ENCODE peak calls at places on chromosomes 7 and 10, in seven cellular contexts. E is HCT116, Y is cardiac muscle cell, F is suprapubic skin, B is right atrium auricular region, N is SK-N-SH, J is tibial nerve. P is an unnamed sample. For H3K4me1, the result is how much of the 10 kb centered on the place peaks cover.

GRCh38 chr7:74324499-74325229 is 35.5 kb downstream of the CLIP2 start:
- DNase-seq in E (no peak), Y (no peak), F (no peak), B (no peak), N (peak), J (no peak), P (no peak)

GRCh38 chr7:28654111-28654510 is 241.8 kb downstream of the CREB5 start:
- DNase-seq in E (no peak), Y (no peak), F (no peak), B (no peak), N (no peak), J (no peak), P (no peak)

GRCh38 chr7:106216517-106217088 is 68.2 kb downstream of the NAMPT start:
- DNase-seq in E (peak), Y (peak), F (no peak), B (peak), N (no peak), J (no peak), P (peak)

GRCh38 chr10:35200487-35200886 is 73.8 kb downstream of the CREM start:
- DNase-seq in E (no peak), Y (no peak), F (no peak), B (no peak), N (no peak), J (no peak), P (no peak)

GRCh38 chr7:10802526-10802925 is 171.1 kb upstream of the PHF14 start:
- DNase-seq in E (no peak), Y (peak), F (no peak), B (no peak), N (no peak), J (no peak), P (no peak)

GRCh38 chr10:31210190-31210589 is 108.8 kb upstream of the ZEB1 start:
- DNase-seq in E (no peak), Y (no peak), F (no peak), B (no peak), N (no peak), J (no peak), P (no peak)

GRCh38 chr7:136339464-136339863 is 362.3 kb upstream of the MTPN start:
- DNase-seq in E (no peak), Y (no peak), F (no peak), B (no peak), N (no peak), J (no peak), P (no peak)

GRCh38 chr7:59986-60675 is 132.2 kb upstream of the FAM20C start:
- DNase-seq in E (no peak), Y (no peak), F (peak), B (no peak), N (no peak), J (no peak), P (peak)

GRCh38 chr10:59098811-59099452 is 77.5 kb upstream of the PHYHIPL start:
- DNase-seq in E (no peak), Y (peak), F (no peak), B (no peak), N (peak), J (no peak), P (no peak)

GRCh38 chr10:78736926-78737618 is 331.7 kb upstream of the ZMIZ1 start:
- DNase-seq in E (no peak), Y (no peak), F (peak), B (no peak), N (no peak), J (no peak), P (no peak)

GRCh38 chr7:24574365-24574764 is 1.1 kb downstream of the PALS2 start:
- DNase-seq in E (no peak), Y (peak), F (no peak), B (no peak), N (peak), J (no peak), P (no peak)

GRCh38 chr10:131433566-131433965 is 122.0 kb upstream of the TCERG1L start:
- DNase-seq in E (no peak), Y (no peak), F (no peak), B (no peak), N (no peak), J (no peak), P (no peak)

GRCh38 chr10:60099998-60100747 is 193.8 kb upstream of the CCDC6 start:
- DNase-seq in E (peak), Y (peak), F (no peak), B (no peak), N (peak), J (no peak), P (no peak)

GRCh38 chr7:159031135-159031701 is 113.4 kb downstream of the VIPR2 start:
- DNase-seq in E (no peak), Y (peak), F (peak), B (peak), N (no peak), J (no peak), P (peak)

GRCh38 chr10:119724630-119725549 is 960 bp upstream of the INPP5F start:
- DNase-seq in E (no peak), Y (peak), F (no peak), B (no peak), N (no peak), J (no peak), P (no peak)

GRCh38 chr10:93458821-93459257 is 23.3 kb downstream of the MYOF start:
- DNase-seq in E (peak), Y (peak), F (no peak), B (peak), N (no peak), J (peak), P (peak)

GRCh38 chr7:107879400-107880035 is 11.5 kb upstream of the DLD start:
- DNase-seq in E (peak), Y (peak), F (no peak), B (no peak), N (peak), J (no peak), P (no peak)

GRCh38 chr7:84055904-84056615 is 138.5 kb downstream of the SEMA3A start:
- DNase-seq in E (no peak), Y (no peak), F (no peak), B (no peak), N (no peak), J (no peak), P (no peak)

GRCh38 chr10:15344876-15345285 is 26.2 kb downstream of the FAM171A1 start:
- DNase-seq in E (no peak), Y (peak), F (no peak), B (no peak), N (no peak), J (no peak), P (no peak)

GRCh38 chr10:132063432-132063831 is 2.3 kb upstream of the JAKMIP3 start:
- DNase-seq in E (no peak), Y (no peak), F (peak), B (peak), N (no peak), J (no peak), P (no peak)

GRCh38 chr7:155509725-155510551 is 36.4 kb downstream of the CNPY1 start:
- DNase-seq in E (no peak), Y (no peak), F (no peak), B (no peak), N (no peak), J (no peak), P (no peak)

GRCh38 chr7:45066409-45066808 is 22.4 kb downstream of the NACAD start:
- DNase-seq in E (no peak), Y (no peak), F (peak), B (no peak), N (no peak), J (no peak), P (no peak)

GRCh38 chr7:141354251-141354650 is 197.0 kb upstream of the AGK start:
- DNase-seq in E (no peak), Y (peak), F (no peak), B (no peak), N (no peak), J (no peak), P (no peak)

GRCh38 chr10:132384618-132385510 is 12.1 kb upstream of the PWWP2B start:
- DNase-seq in E (no peak), Y (no peak), F (peak), B (no peak), N (no peak), J (no peak), P (peak)

GRCh38 chr7:3683886-3684539 is 383.0 kb downstream of the SDK1 start:
- DNase-seq in E (no peak), Y (no peak), F (no peak), B (no peak), N (no peak), J (no peak), P (no peak)

GRCh38 chr10:96767611-96768010 is 47.3 kb upstream of the PIK3AP1 start:
- DNase-seq in E (no peak), Y (no peak), F (no peak), B (no peak), N (no peak), J (no peak), P (no peak)

GRCh38 chr10:12741255-12741915 is 260.1 kb downstream of the CCDC3 start:
- DNase-seq in E (no peak), Y (no peak), F (no peak), B (peak), N (no peak), J (no peak), P (peak)

GRCh38 chr7:5424689-5425506 is 1.3 kb upstream of the TNRC18 start:
- DNase-seq in E (no peak), Y (peak), F (no peak), B (peak), N (no peak), J (peak), P (peak)

GRCh38 chr7:43196379-43196778 is 83.9 kb downstream of the HECW1 start:
- DNase-seq in E (no peak), Y (no peak), F (no peak), B (no peak), N (no peak), J (no peak), P (no peak)

GRCh38 chr10:88409236-88409635 is 173.9 kb downstream of the RNLS start:
- DNase-seq in E (no peak), Y (no peak), F (no peak), B (no peak), N (no peak), J (no peak), P (no peak)

GRCh38 chr7:130356760-130357611 is 12.4 kb downstream of the CPA5 start:
- DNase-seq in E (peak), Y (peak), F (peak), B (peak), N (peak), J (peak), P (peak)

GRCh38 chr7:140327261-140327661 is 71.1 kb downstream of the SLC37A3 start:
- DNase-seq in E (no peak), Y (no peak), F (no peak), B (no peak), N (peak), J (no peak), P (no peak)

GRCh38 chr10:15824498-15824897 is 35.8 kb downstream of the MINDY3 start:
- DNase-seq in E (no peak), Y (peak), F (no peak), B (no peak), N (peak), J (no peak), P (no peak)

GRCh38 chr10:5904227-5904626 is 14.2 kb downstream of the FBH1 start:
- DNase-seq in E (no peak), Y (no peak), F (no peak), B (no peak), N (no peak), J (no peak), P (no peak)

GRCh38 chr10:69851306-69851705 is 49.6 kb downstream of the COL13A1 start:
- DNase-seq in E (no peak), Y (no peak), F (no peak), B (no peak), N (no peak), J (no peak), P (no peak)

GRCh38 chr7:121913947-121914346 is 41.0 kb downstream of the PTPRZ1 start:
- DNase-seq in E (no peak), Y (no peak), F (no peak), B (no peak), N (no peak), J (no peak), P (no peak)

GRCh38 chr7:130943336-130943901 is 209.4 kb upstream of the KLF14 start:
- DNase-seq in E (no peak), Y (peak), F (no peak), B (no peak), N (no peak), J (no peak), P (no peak)

DNA sequence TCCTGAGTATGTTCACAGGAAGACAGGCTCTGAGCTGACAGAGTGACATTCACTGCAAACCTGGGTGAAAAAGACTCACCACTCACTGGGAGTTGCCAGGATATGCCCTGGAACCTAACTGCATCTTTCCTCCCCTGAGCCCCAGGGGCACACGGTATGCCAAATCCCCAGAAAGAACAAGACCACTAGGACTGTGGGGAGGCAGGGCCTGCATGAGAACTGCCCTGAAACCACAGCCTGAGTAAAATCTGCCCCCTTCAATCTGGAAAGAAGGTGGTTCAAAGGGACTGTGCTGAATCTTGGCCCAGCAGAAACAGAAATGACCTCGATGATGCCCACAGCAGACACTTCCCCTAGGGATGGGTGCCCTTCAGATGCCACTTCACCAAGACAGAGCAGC is 6.5 kb downstream of the FAM53B start:
- DNase-seq in E (no peak), Y (no peak), F (no peak), B (peak), N (no peak), J (no peak), P (no peak)
- H3K4me1 ChIP-seq in E (under half), Y (half or more), F (half or more), B (half or more), N (half or more), J (half or more), P (half or more)

DNA sequence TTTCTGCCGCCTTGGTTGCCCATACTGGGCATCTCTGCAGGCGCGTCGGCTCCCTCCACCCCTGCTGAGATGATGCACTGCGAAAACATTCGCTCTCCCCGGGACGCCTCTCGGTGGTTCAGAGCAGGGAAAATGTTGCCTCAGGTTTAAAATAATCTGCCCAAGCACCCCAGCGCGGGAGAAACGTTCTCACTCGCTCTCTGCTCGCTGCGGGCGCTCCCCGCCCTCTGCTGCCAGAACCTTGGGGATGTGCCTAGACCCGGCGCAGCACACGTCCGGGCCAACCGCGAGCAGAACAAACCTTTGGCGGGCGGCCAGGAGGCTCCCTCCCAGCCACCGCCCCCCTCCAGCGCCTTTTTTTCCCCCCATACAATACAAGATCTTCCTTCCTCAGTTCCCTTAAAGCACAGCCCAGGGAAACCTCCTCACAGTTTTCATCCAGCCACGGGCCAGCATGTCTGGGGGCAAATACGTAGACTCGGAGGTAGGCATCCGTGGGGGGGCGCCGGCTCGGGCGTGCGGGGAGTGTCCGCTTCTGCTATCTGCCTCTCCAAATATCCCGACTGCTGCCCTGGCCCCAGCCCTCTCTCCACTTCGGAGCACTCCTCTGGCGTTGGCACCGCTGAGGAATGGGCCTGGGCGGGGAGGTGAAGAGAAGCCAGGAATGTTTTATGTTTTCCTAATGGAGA is at the start of gene CAV1:
- DNase-seq in E (peak), Y (peak), F (peak), B (peak), N (peak), J (peak), P (peak)
- TF ChIP-seq CTCF in E (no peak), Y (peak), F (no peak), B (peak), N (peak), J (no peak), P (peak)

GRCh38 chr10:105727131-105727530 is 1086.0 kb downstream of the SORCS3 start:
- DNase-seq in E (no peak), Y (no peak), F (no peak), B (no peak), N (no peak), J (no peak), P (no peak)
- H3K27ac ChIP-seq in E (no peak), Y (no peak), F (no peak), B (no peak), N (no peak), J (no peak), P (no peak)

GRCh38 chr7:80145780-80146422 is 11.3 kb downstream of the GNAI1 start:
- DNase-seq in E (no peak), Y (peak), F (no peak), B (no peak), N (no peak), J (no peak), P (no peak)

GRCh38 chr7:80139179-80139578 is 4.5 kb downstream of the GNAI1 start:
- DNase-seq in E (no peak), Y (no peak), F (no peak), B (no peak), N (no peak), J (no peak), P (no peak)

GRCh38 chr7:80146561-80146960 is 11.9 kb downstream of the GNAI1 start:
- DNase-seq in E (no peak), Y (no peak), F (no peak), B (no peak), N (no peak), J (no peak), P (no peak)

GRCh38 chr7:80140388-80140787 is 5.8 kb downstream of the GNAI1 start:
- DNase-seq in E (no peak), Y (no peak), F (no peak), B (no peak), N (no peak), J (no peak), P (no peak)

DNA sequence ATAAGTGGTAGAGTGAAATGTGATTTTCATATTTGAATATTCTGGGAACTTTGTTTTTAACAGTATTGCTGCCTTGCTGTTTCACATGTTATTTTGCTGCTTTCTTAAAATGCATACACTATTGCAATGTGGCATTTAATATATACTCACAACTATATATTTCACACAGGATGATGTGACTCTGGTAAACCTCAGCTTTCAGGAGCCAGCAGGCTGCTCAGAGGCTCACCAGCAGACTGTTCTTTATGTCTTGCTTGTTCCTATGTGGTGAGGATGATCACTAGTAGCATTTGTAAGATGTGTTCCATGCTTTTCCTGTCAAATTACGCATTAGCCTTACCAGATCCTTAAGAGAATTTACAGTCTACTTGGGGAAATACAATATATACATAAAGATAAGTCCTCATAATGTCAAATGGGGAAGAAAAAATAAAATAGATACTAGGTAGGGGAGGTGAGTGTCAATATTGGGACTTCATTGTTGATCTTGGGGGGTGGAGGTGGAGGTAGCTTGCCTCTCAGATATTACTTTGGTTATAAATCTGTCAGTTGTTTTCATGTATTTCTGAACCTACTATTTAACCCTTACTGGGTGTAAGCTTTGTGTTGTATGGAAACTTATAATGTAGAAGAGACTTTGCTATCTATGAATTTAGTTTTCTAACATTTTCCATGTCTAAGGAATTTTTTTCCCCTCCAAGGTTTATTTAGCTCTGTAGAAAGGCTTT is 8.4 kb downstream of the GNAI1 start:
- DNase-seq in E (no peak), Y (no peak), F (no peak), B (no peak), N (no peak), J (no peak), P (no peak)
- H3K4me1 ChIP-seq in E (half or more), Y (under half), F (half or more), B (under half), N (under half), J (under half), P (under half)

GRCh38 chr10:44379907-44380306 is 5.0 kb downstream of the CXCL12 start:
- DNase-seq in E (no peak), Y (no peak), F (no peak), B (no peak), N (no peak), J (no peak), P (no peak)
- TF ChIP-seq CTCF in E (no peak), Y (no peak), F (no peak), B (no peak), N (no peak), J (no peak), P (no peak)

GRCh38 chr10:52464725-52465124 is 150.6 kb downstream of the DKK1 start:
- DNase-seq in E (no peak), Y (no peak), F (no peak), B (no peak), N (no peak), J (no peak), P (no peak)
- H3K27ac ChIP-seq in E (no peak), Y (no peak), F (no peak), B (no peak), N (no peak), J (no peak), P (no peak)

DNA sequence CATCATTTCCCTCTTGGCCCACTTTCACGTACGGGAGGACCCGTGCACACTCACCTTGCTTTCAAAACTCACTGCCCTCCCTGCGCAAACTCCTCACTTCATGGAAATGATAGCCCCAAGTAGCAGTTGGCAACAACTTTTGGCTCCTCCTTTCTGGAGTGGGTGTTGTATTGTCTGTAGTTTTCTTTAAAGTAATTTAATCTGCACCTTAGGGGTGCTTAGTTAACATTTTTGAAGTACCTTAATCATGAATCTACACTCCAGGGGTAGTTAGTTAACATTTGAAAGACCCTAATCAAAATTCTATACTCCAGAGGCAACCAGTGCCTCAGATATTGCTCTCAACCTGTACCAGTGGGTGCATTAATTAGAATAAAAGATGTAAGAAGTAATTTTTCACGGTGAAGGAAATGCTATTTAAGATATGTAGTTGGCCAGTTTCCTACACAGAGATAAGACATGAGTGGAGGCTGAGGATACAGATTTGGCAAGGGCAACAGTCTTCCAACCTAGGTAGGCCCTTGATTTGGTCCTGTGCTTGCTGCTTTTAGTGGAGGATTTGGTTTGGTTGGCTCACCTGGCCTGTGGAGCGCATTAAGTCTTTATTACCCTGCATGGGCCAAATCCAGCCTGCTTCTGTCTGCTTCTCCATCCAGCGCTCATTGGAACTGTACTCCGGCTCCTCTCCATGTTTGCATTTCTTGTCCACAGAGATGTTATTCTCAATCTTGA is 93.0 kb downstream of the EXOC4 start:
- DNase-seq in E (no peak), Y (no peak), F (no peak), B (no peak), N (no peak), J (no peak), P (no peak)
- H3K4me1 ChIP-seq in E (under half), Y (under half), F (under half), B (under half), N (under half), J (under half), P (under half)